ENCODE peak calls at places on chromosome 4, in seven cellular contexts. Q is heart right ventricle, P is RWPE2, K is left ventricle myocardium inferior, J is AG04450, F is cardiac fibroblast, W is astrocyte. V is an unnamed sample.

GRCh38 chr4:72494156-72494555 is 74.9 kb downstream of the ADAMTS3 start:
- DNase-seq in Q (no peak), P (no peak), K (no peak), J (no peak), F (no peak), W (no peak), V (no peak)

GRCh38 chr4:95506264-95506663 is 42.5 kb downstream of the UNC5C start:
- DNase-seq in Q (no peak), P (no peak), K (no peak), J (no peak), F (peak), W (peak), V (no peak)

GRCh38 chr4:176259330-176260090 is 9.5 kb downstream of the ASB5 start:
- DNase-seq in Q (no peak), P (no peak), K (no peak), J (no peak), F (peak), W (peak), V (no peak)

GRCh38 chr4:82500830-82501229 is 61.0 kb downstream of the TMEM150C start:
- DNase-seq in Q (no peak), P (no peak), K (no peak), J (no peak), F (no peak), W (no peak), V (no peak)

GRCh38 chr4:170005472-170005871 is 20.7 kb downstream of the MFAP3L start:
- DNase-seq in Q (no peak), P (no peak), K (no peak), J (no peak), F (no peak), W (peak), V (no peak)

GRCh38 chr4:87553182-87553581 is 24.0 kb upstream of the SPARCL1 start:
- DNase-seq in Q (no peak), P (no peak), K (no peak), J (no peak), F (no peak), W (no peak), V (no peak)

GRCh38 chr4:48602222-48602621 is 112.2 kb downstream of the ZAR1 start:
- DNase-seq in Q (no peak), P (no peak), K (no peak), J (peak), F (peak), W (peak), V (peak)

GRCh38 chr4:89619230-89619962 is 217.6 kb downstream of the SNCA start:
- DNase-seq in Q (no peak), P (no peak), K (no peak), J (no peak), F (no peak), W (no peak), V (no peak)

GRCh38 chr4:40307627-40308497 is 27.3 kb upstream of the CHRNA9 start:
- DNase-seq in Q (peak), P (no peak), K (peak), J (no peak), F (no peak), W (no peak), V (no peak)

GRCh38 chr4:186760576-186760975 is 36.9 kb upstream of the FAT1 start:
- DNase-seq in Q (no peak), P (no peak), K (no peak), J (no peak), F (peak), W (peak), V (peak)

GRCh38 chr4:91961504-91961903 is 342.3 kb upstream of the GRID2 start:
- DNase-seq in Q (no peak), P (no peak), K (no peak), J (no peak), F (no peak), W (peak), V (no peak)

GRCh38 chr4:86523333-86523732 is 70.8 kb upstream of the PTPN13 start:
- DNase-seq in Q (no peak), P (no peak), K (no peak), J (no peak), F (no peak), W (no peak), V (no peak)

GRCh38 chr4:24688453-24688852 is 104.1 kb upstream of the DHX15 start:
- DNase-seq in Q (no peak), P (no peak), K (no peak), J (no peak), F (no peak), W (no peak), V (no peak)

GRCh38 chr4:148790246-148790645 is 348.0 kb upstream of the NR3C2 start:
- DNase-seq in Q (no peak), P (no peak), K (no peak), J (no peak), F (no peak), W (no peak), V (no peak)

GRCh38 chr4:48862038-48862437 is 31.1 kb downstream of the OCIAD1 start:
- DNase-seq in Q (no peak), P (no peak), K (no peak), J (no peak), F (no peak), W (no peak), V (no peak)

DNA sequence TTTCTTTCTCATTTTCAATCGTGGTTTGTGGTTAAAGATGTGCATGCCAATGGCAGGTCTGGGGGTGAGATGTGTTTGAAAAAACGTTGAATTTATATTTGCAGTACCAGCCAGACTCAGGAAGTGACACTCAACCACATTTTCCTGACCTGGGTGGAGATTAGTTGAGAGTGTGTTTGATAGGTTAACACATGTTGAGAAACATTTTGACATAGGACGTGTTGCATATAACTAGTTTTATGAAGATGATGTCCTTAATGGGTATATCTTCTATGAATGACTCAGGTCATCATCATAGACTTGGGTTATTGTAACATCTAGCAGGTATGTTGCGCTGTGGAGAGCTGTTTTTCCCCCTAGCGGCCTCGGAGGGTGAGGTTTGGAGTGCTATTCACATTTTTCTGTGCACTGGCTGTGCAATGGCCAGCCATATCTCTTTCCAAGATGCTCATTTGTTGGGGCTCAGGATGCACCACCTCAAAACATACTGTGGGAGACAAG is 21.7 kb upstream of the CD38 start:
- DNase-seq in Q (no peak), P (no peak), K (no peak), J (no peak), F (peak), W (peak), V (no peak)
- TF ChIP-seq CTCF in Q (no peak), P (peak), K (no peak), J (peak), F (no peak), W (peak), V (peak)

GRCh38 chr4:3385719-3386440 is 55.9 kb upstream of the HGFAC start:
- DNase-seq in Q (no peak), P (peak), K (no peak), J (no peak), F (no peak), W (no peak), V (no peak)
- H3K4me3 ChIP-seq in Q (peak), P (peak), K (peak), J (no peak), F (no peak), W (no peak), V (no peak)

GRCh38 chr4:159463235-159463634 is 360.4 kb downstream of the RAPGEF2 start:
- DNase-seq in Q (no peak), P (no peak), K (no peak), J (no peak), F (no peak), W (no peak), V (no peak)
- TF ChIP-seq CTCF in Q (no peak), P (no peak), K (no peak), J (no peak), F (no peak), W (no peak), V (no peak)

GRCh38 chr4:8019396-8020365 is 80.0 kb upstream of the AFAP1 start:
- DNase-seq in Q (no peak), P (no peak), K (no peak), J (no peak), F (no peak), W (no peak), V (no peak)

GRCh38 chr4:8023696-8024033 is 84.0 kb upstream of the AFAP1 start:
- DNase-seq in Q (no peak), P (no peak), K (no peak), J (no peak), F (no peak), W (no peak), V (no peak)

GRCh38 chr4:8022767-8023695 is 83.4 kb upstream of the AFAP1 start:
- DNase-seq in Q (no peak), P (no peak), K (no peak), J (no peak), F (no peak), W (no peak), V (no peak)

GRCh38 chr4:8024073-8024786 is 84.6 kb upstream of the AFAP1 start:
- DNase-seq in Q (no peak), P (no peak), K (no peak), J (no peak), F (no peak), W (no peak), V (no peak)

DNA sequence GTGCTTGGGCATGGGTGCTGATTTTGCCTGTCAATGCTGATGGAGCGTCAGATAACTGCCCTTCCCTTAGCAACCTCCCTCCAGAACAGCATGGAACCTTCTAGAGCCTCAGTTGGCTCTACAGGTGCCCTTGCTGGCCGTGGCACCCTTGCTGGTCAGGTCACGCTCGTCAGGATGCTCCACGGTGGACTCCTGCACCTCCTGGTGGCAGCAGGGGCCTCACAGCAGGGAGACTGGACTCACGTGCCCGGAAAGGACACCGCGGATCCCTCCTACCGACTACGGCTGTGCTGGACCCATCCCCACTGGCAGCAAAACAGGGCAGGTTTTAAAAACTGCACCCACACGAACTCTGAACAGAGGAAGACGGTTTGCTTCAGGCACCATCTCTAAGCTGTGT is 82.1 kb upstream of the AFAP1 start:
- DNase-seq in Q (no peak), P (no peak), K (no peak), J (no peak), F (no peak), W (no peak), V (no peak)
- H3K4me3 ChIP-seq in Q (no peak), P (no peak), K (no peak), J (no peak), F (no peak), W (no peak), V (no peak)